ENCODE peak calls at places on chromosomes 7 and 10, in seven cellular contexts. M, Z, V, P, N, D and E are unnamed samples.

GRCh38 chr7:100867040-100867795 is at the start of gene TRIP6:
- DNase-seq in M (peak; percentile 93), P (peak; percentile 45), D (peak; percentile 54), N (peak; percentile 86), V (peak; percentile 96), Z (peak; percentile 81), E (peak; percentile 97)

GRCh38 chr7:55060690-55061414 is 42.0 kb downstream of the EGFR start:
- DNase-seq in P (no peak), N (no peak), Z (no peak), M (peak; percentile 70), V (peak; percentile 69), D (no peak), E (no peak)

GRCh38 chr10:5442056-5442989 is 30.0 kb downstream of the NET1 start:
- DNase-seq in V (peak; percentile 63), N (no peak), D (peak; percentile 74), Z (no peak), P (peak; percentile 31), M (peak; percentile 43), E (no peak)

GRCh38 chr7:128909605-128910568 is 622 bp downstream of the KCP start:
- DNase-seq in N (peak; percentile 74), P (peak; percentile 83), D (no peak), V (peak; percentile 57), Z (peak; percentile 50), M (peak; percentile 25), E (peak; percentile 85)

GRCh38 chr7:132516042-132516840 is 60.0 kb downstream of the PLXNA4 start:
- DNase-seq in P (no peak), V (peak; percentile 37), D (no peak), N (no peak), Z (no peak), M (peak; percentile 41), E (no peak)

GRCh38 chr7:73822319-73823173 is 8.2 kb upstream of the CLDN4 start:
- DNase-seq in M (peak; percentile 85), V (peak; percentile 99), N (peak; percentile 56), D (no peak), Z (peak; percentile 16), P (peak; percentile 68), E (peak; percentile 91)

GRCh38 chr7:140676303-140676702 is 3.6 kb downstream of the ADCK2 start:
- DNase-seq in M (no peak), D (no peak), N (no peak), V (no peak), Z (no peak), P (no peak), E (no peak)

GRCh38 chr10:124721295-124722052 is 22.7 kb downstream of the FAM53B start:
- DNase-seq in M (peak; percentile 77), V (no peak), N (peak; percentile 81), Z (no peak), P (no peak), D (no peak), E (peak; percentile 63)

GRCh38 chr7:37038706-37039105 is 314.4 kb upstream of the AOAH start:
- DNase-seq in D (no peak), P (no peak), N (no peak), Z (no peak), M (no peak), V (no peak), E (no peak)

GRCh38 chr10:15636446-15636845 is 83.3 kb downstream of the ITGA8 start:
- DNase-seq in D (no peak), N (no peak), Z (no peak), P (no peak), V (no peak), M (no peak), E (no peak)

GRCh38 chr7:117138474-117138873 is 184.4 kb downstream of the WNT2 start:
- DNase-seq in Z (no peak), M (no peak), D (no peak), P (no peak), N (no peak), V (no peak), E (no peak)

GRCh38 chr10:98376485-98376884 is 38.5 kb downstream of the PYROXD2 start:
- DNase-seq in P (peak; percentile 3), D (no peak), M (peak; percentile 63), V (no peak), Z (no peak), N (no peak), E (no peak)

GRCh38 chr10:43040482-43041256 is 36.2 kb upstream of the RET start:
- DNase-seq in M (no peak), P (no peak), V (no peak), D (no peak), N (no peak), Z (no peak), E (peak; percentile 39)

GRCh38 chr10:132836248-132836831 is 50.4 kb upstream of the NKX6-2 start:
- DNase-seq in M (no peak), P (no peak), D (no peak), V (peak; percentile 11), N (peak; percentile 76), Z (no peak), E (peak; percentile 95)

GRCh38 chr10:124660404-124661125 is 83.6 kb downstream of the FAM53B start:
- DNase-seq in M (no peak), Z (no peak), P (no peak), D (no peak), V (no peak), N (no peak), E (no peak)

GRCh38 chr7:44616545-44616944 is 10.1 kb downstream of the OGDH start:
- DNase-seq in N (no peak), D (no peak), M (no peak), P (no peak), Z (no peak), V (no peak), E (no peak)

GRCh38 chr7:155803418-155804376 is 8.6 kb downstream of the SHH start:
- DNase-seq in V (peak; percentile 25), D (peak; percentile 38), N (peak; percentile 71), Z (peak; percentile 49), P (peak; percentile 62), M (peak; percentile 13), E (peak; percentile 89)

GRCh38 chr7:52794621-52795020 is 240.8 kb upstream of the POM121L12 start:
- DNase-seq in M (no peak), V (no peak), P (peak; percentile 11), Z (no peak), N (no peak), D (no peak), E (no peak)

GRCh38 chr7:35255417-35255798 is 1.5 kb upstream of the TBX20 start:
- DNase-seq in M (no peak), V (no peak), N (no peak), Z (no peak), D (no peak), P (no peak), E (no peak)

GRCh38 chr10:114402871-114403544 is 1.3 kb downstream of the AFAP1L2 start:
- DNase-seq in M (no peak), Z (no peak), P (peak; percentile 18), D (no peak), V (peak; percentile 30), N (no peak), E (no peak)

GRCh38 chr10:78359641-78360091 is 326.0 kb downstream of the RPS24 start:
- DNase-seq in V (no peak), P (no peak), N (peak; percentile 30), M (no peak), D (no peak), Z (no peak), E (peak; percentile 64)

GRCh38 chr10:7351905-7352304 is 58.9 kb downstream of the SFMBT2 start:
- DNase-seq in M (no peak), V (no peak), D (no peak), N (no peak), Z (no peak), P (no peak), E (no peak)

GRCh38 chr10:60353519-60354258 is 36.0 kb downstream of the ANK3 start:
- DNase-seq in D (no peak), M (no peak), V (no peak), Z (peak; percentile 11), P (peak; percentile 92), N (no peak), E (no peak)

GRCh38 chr10:129531195-129531968 is 64.3 kb downstream of the MGMT start:
- DNase-seq in Z (no peak), N (no peak), V (peak; percentile 71), M (peak; percentile 64), D (no peak), P (no peak), E (no peak)

GRCh38 chr10:96964131-96964530 is 132.0 kb downstream of the LCOR start:
- DNase-seq in N (no peak), Z (no peak), V (no peak), P (no peak), M (no peak), D (no peak), E (no peak)

GRCh38 chr10:77049896-77050295 is 587.7 kb downstream of the KCNMA1 start:
- DNase-seq in P (no peak), V (peak; percentile 80), Z (no peak), D (no peak), N (no peak), M (peak; percentile 17), E (no peak)

GRCh38 chr10:43998021-43998809 is 349.5 kb upstream of the ZNF32 start:
- DNase-seq in M (no peak), N (no peak), P (no peak), V (peak; percentile 62), Z (no peak), D (no peak), E (no peak)

GRCh38 chr10:110074986-110075664 is 67.3 kb downstream of the ADD3 start:
- DNase-seq in M (peak; percentile 93), P (peak; percentile 11), V (peak; percentile 89), N (no peak), D (no peak), Z (no peak), E (no peak)

GRCh38 chr10:131242007-131242406 is 69.5 kb downstream of the TCERG1L start:
- DNase-seq in Z (peak; percentile 63), M (peak; percentile 1), N (peak; percentile 57), D (no peak), P (peak; percentile 23), V (no peak), E (no peak)

GRCh38 chr10:30763933-30764332 is 134.4 kb upstream of the LYZL2 start:
- DNase-seq in D (no peak), P (no peak), Z (no peak), N (no peak), M (no peak), V (no peak), E (no peak)

GRCh38 chr7:37065779-37066271 is 341.5 kb upstream of the AOAH start:
- DNase-seq in N (no peak), Z (no peak), D (no peak), P (no peak), M (peak; percentile 34), V (peak; percentile 11), E (no peak)

GRCh38 chr7:150351587-150352194 is 10.3 kb upstream of the RARRES2 start:
- DNase-seq in M (peak; percentile 25), D (no peak), V (no peak), N (no peak), Z (no peak), P (peak; percentile 80), E (no peak)

GRCh38 chr7:68684246-68684850 is 913.9 kb upstream of the AUTS2 start:
- DNase-seq in D (no peak), P (peak; percentile 95), M (peak; percentile 14), N (no peak), Z (no peak), V (peak; percentile 20), E (no peak)